ENCODE peak calls at places on chromosomes 7 and 10, in ten cellular contexts. One of them, this sample, is unnamed.

GRCh38 chr7:106183952-106184351 is 71.8 kb upstream of the SYPL1 start:
- DNase-seq in fibroblast of the aortic adventitia: no peak
- DNase-seq in testis: no peak
- DNase-seq in heart right ventricle: no peak
- DNase-seq in pancreas: no peak
- DNase-seq in iPS DF 6.9: no peak
- DNase-seq in esophagus squamous epithelium: no peak
- DNase-seq in suprapubic skin: no peak
- DNase-seq in CD8-positive, alpha-beta memory T cell: no peak
- DNase-seq in astrocyte of the spinal cord: no peak
- DNase-seq in this sample: no peak

GRCh38 chr10:24642921-24643678 is 80.6 kb downstream of the ARHGAP21 start:
- DNase-seq in fibroblast of the aortic adventitia: peak
- DNase-seq in testis: no peak
- DNase-seq in heart right ventricle: no peak
- DNase-seq in pancreas: no peak
- DNase-seq in iPS DF 6.9: peak
- DNase-seq in esophagus squamous epithelium: no peak
- DNase-seq in suprapubic skin: no peak
- DNase-seq in CD8-positive, alpha-beta memory T cell: peak
- DNase-seq in astrocyte of the spinal cord: peak
- DNase-seq in this sample: peak

GRCh38 chr10:69639291-69640195 is 9.5 kb downstream of the FAM241B start:
- DNase-seq in fibroblast of the aortic adventitia: peak
- DNase-seq in testis: peak
- DNase-seq in heart right ventricle: peak
- DNase-seq in pancreas: peak
- DNase-seq in iPS DF 6.9: peak
- DNase-seq in esophagus squamous epithelium: peak
- DNase-seq in suprapubic skin: peak
- DNase-seq in CD8-positive, alpha-beta memory T cell: peak
- DNase-seq in astrocyte of the spinal cord: peak
- DNase-seq in this sample: peak

GRCh38 chr7:32206987-32207386 is 136.8 kb upstream of the PDE1C start:
- DNase-seq in fibroblast of the aortic adventitia: peak
- DNase-seq in testis: peak
- DNase-seq in heart right ventricle: peak
- DNase-seq in pancreas: no peak
- DNase-seq in iPS DF 6.9: peak
- DNase-seq in esophagus squamous epithelium: no peak
- DNase-seq in suprapubic skin: no peak
- DNase-seq in CD8-positive, alpha-beta memory T cell: no peak
- DNase-seq in astrocyte of the spinal cord: peak
- DNase-seq in this sample: peak

GRCh38 chr10:99855479-99856071 is 73.1 kb downstream of the ABCC2 start:
- DNase-seq in fibroblast of the aortic adventitia: no peak
- DNase-seq in testis: no peak
- DNase-seq in heart right ventricle: no peak
- DNase-seq in pancreas: no peak
- DNase-seq in iPS DF 6.9: no peak
- DNase-seq in esophagus squamous epithelium: no peak
- DNase-seq in suprapubic skin: no peak
- DNase-seq in CD8-positive, alpha-beta memory T cell: no peak
- DNase-seq in astrocyte of the spinal cord: no peak
- DNase-seq in this sample: no peak

GRCh38 chr10:78412605-78413004 is 378.9 kb downstream of the RPS24 start:
- DNase-seq in fibroblast of the aortic adventitia: no peak
- DNase-seq in testis: no peak
- DNase-seq in heart right ventricle: no peak
- DNase-seq in pancreas: no peak
- DNase-seq in iPS DF 6.9: no peak
- DNase-seq in esophagus squamous epithelium: no peak
- DNase-seq in suprapubic skin: no peak
- DNase-seq in CD8-positive, alpha-beta memory T cell: no peak
- DNase-seq in astrocyte of the spinal cord: no peak
- DNase-seq in this sample: no peak

GRCh38 chr10:72796042-72796441 is 97.5 kb upstream of the OIT3 start:
- DNase-seq in fibroblast of the aortic adventitia: peak
- DNase-seq in testis: no peak
- DNase-seq in heart right ventricle: no peak
- DNase-seq in pancreas: no peak
- DNase-seq in iPS DF 6.9: no peak
- DNase-seq in esophagus squamous epithelium: no peak
- DNase-seq in suprapubic skin: no peak
- DNase-seq in CD8-positive, alpha-beta memory T cell: no peak
- DNase-seq in astrocyte of the spinal cord: peak
- DNase-seq in this sample: peak

GRCh38 chr7:20223356-20223755 is 6.2 kb upstream of the MACC1 start:
- DNase-seq in fibroblast of the aortic adventitia: no peak
- DNase-seq in testis: no peak
- DNase-seq in heart right ventricle: no peak
- DNase-seq in pancreas: no peak
- DNase-seq in iPS DF 6.9: no peak
- DNase-seq in esophagus squamous epithelium: no peak
- DNase-seq in suprapubic skin: no peak
- DNase-seq in CD8-positive, alpha-beta memory T cell: no peak
- DNase-seq in astrocyte of the spinal cord: peak
- DNase-seq in this sample: no peak

GRCh38 chr10:46294641-46295230 is 7.9 kb downstream of the ANTXRL start:
- DNase-seq in fibroblast of the aortic adventitia: no peak
- DNase-seq in testis: no peak
- DNase-seq in heart right ventricle: no peak
- DNase-seq in pancreas: peak
- DNase-seq in iPS DF 6.9: no peak
- DNase-seq in esophagus squamous epithelium: no peak
- DNase-seq in suprapubic skin: no peak
- DNase-seq in CD8-positive, alpha-beta memory T cell: no peak
- DNase-seq in astrocyte of the spinal cord: no peak
- DNase-seq in this sample: no peak

GRCh38 chr7:103989200-103989784 is at the start of gene RELN:
- DNase-seq in fibroblast of the aortic adventitia: peak
- DNase-seq in testis: peak
- DNase-seq in heart right ventricle: no peak
- DNase-seq in pancreas: no peak
- DNase-seq in iPS DF 6.9: no peak
- DNase-seq in esophagus squamous epithelium: no peak
- DNase-seq in suprapubic skin: no peak
- DNase-seq in CD8-positive, alpha-beta memory T cell: no peak
- DNase-seq in astrocyte of the spinal cord: peak
- DNase-seq in this sample: peak

GRCh38 chr7:16648551-16648950 is 2.6 kb downstream of the BZW2 start:
- DNase-seq in fibroblast of the aortic adventitia: no peak
- DNase-seq in testis: no peak
- DNase-seq in heart right ventricle: no peak
- DNase-seq in pancreas: no peak
- DNase-seq in iPS DF 6.9: no peak
- DNase-seq in esophagus squamous epithelium: no peak
- DNase-seq in suprapubic skin: no peak
- DNase-seq in CD8-positive, alpha-beta memory T cell: no peak
- DNase-seq in astrocyte of the spinal cord: no peak
- DNase-seq in this sample: no peak

GRCh38 chr7:4265056-4265455 is 417.0 kb upstream of the FOXK1 start:
- DNase-seq in fibroblast of the aortic adventitia: no peak
- DNase-seq in testis: no peak
- DNase-seq in heart right ventricle: no peak
- DNase-seq in pancreas: no peak
- DNase-seq in iPS DF 6.9: no peak
- DNase-seq in esophagus squamous epithelium: no peak
- DNase-seq in suprapubic skin: no peak
- DNase-seq in CD8-positive, alpha-beta memory T cell: no peak
- DNase-seq in astrocyte of the spinal cord: no peak
- DNase-seq in this sample: no peak

GRCh38 chr10:61937631-61938284 is 36.3 kb downstream of the ARID5B start:
- DNase-seq in fibroblast of the aortic adventitia: peak
- DNase-seq in testis: no peak
- DNase-seq in heart right ventricle: no peak
- DNase-seq in pancreas: no peak
- DNase-seq in iPS DF 6.9: no peak
- DNase-seq in esophagus squamous epithelium: no peak
- DNase-seq in suprapubic skin: no peak
- DNase-seq in CD8-positive, alpha-beta memory T cell: no peak
- DNase-seq in astrocyte of the spinal cord: peak
- DNase-seq in this sample: no peak

DNA sequence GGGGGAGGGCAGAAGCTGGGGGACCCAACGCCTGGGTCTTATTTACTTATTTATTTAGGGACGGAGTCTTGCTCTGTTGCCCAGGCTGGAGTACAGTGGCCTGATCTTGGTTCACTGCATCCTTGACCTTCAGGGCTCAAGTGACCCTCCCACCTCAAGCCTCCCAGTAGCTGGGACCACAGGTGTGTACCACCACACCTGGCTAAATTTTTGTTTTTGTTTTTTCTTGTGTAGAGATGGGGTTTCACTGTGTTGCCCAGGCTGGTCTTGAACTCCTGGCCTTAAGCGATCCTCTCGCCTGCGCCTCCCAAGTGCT is 1.7 kb upstream of the MOGAT3 start:
- DNase-seq in fibroblast of the aortic adventitia: no peak
- DNase-seq in testis: no peak
- DNase-seq in heart right ventricle: no peak
- DNase-seq in pancreas: no peak
- DNase-seq in iPS DF 6.9: no peak
- DNase-seq in esophagus squamous epithelium: no peak
- DNase-seq in suprapubic skin: no peak
- DNase-seq in CD8-positive, alpha-beta memory T cell: no peak
- DNase-seq in astrocyte of the spinal cord: no peak
- DNase-seq in this sample: no peak
- H3K4me3 ChIP-seq in fibroblast of the aortic adventitia: no peak
- H3K4me3 ChIP-seq in testis: no peak
- H3K4me3 ChIP-seq in heart right ventricle: no peak
- H3K4me3 ChIP-seq in pancreas: no peak
- H3K4me3 ChIP-seq in iPS DF 6.9: no peak
- H3K4me3 ChIP-seq in esophagus squamous epithelium: no peak
- H3K4me3 ChIP-seq in suprapubic skin: no peak
- H3K4me3 ChIP-seq in CD8-positive, alpha-beta memory T cell: no peak
- H3K4me3 ChIP-seq in astrocyte of the spinal cord: no peak
- H3K4me3 ChIP-seq in this sample: no peak

GRCh38 chr10:12473491-12473890 is 124.1 kb downstream of the CAMK1D start:
- DNase-seq in fibroblast of the aortic adventitia: no peak
- DNase-seq in testis: no peak
- DNase-seq in heart right ventricle: no peak
- DNase-seq in pancreas: peak
- DNase-seq in iPS DF 6.9: no peak
- DNase-seq in esophagus squamous epithelium: no peak
- DNase-seq in suprapubic skin: peak
- DNase-seq in CD8-positive, alpha-beta memory T cell: no peak
- DNase-seq in astrocyte of the spinal cord: no peak
- DNase-seq in this sample: no peak
- H3K4me3 ChIP-seq in fibroblast of the aortic adventitia: no peak
- H3K4me3 ChIP-seq in testis: no peak
- H3K4me3 ChIP-seq in heart right ventricle: no peak
- H3K4me3 ChIP-seq in pancreas: no peak
- H3K4me3 ChIP-seq in iPS DF 6.9: no peak
- H3K4me3 ChIP-seq in esophagus squamous epithelium: no peak
- H3K4me3 ChIP-seq in suprapubic skin: no peak
- H3K4me3 ChIP-seq in CD8-positive, alpha-beta memory T cell: no peak
- H3K4me3 ChIP-seq in astrocyte of the spinal cord: no peak
- H3K4me3 ChIP-seq in this sample: no peak

GRCh38 chr10:76309744-76310441 is 878.5 kb downstream of the LRMDA start:
- DNase-seq in fibroblast of the aortic adventitia: peak
- DNase-seq in testis: no peak
- DNase-seq in heart right ventricle: no peak
- DNase-seq in pancreas: no peak
- DNase-seq in iPS DF 6.9: no peak
- DNase-seq in esophagus squamous epithelium: no peak
- DNase-seq in suprapubic skin: no peak
- DNase-seq in CD8-positive, alpha-beta memory T cell: no peak
- DNase-seq in astrocyte of the spinal cord: peak
- DNase-seq in this sample: no peak

GRCh38 chr10:76308946-76309529 is 877.6 kb downstream of the LRMDA start:
- DNase-seq in fibroblast of the aortic adventitia: peak
- DNase-seq in testis: no peak
- DNase-seq in heart right ventricle: no peak
- DNase-seq in pancreas: no peak
- DNase-seq in iPS DF 6.9: no peak
- DNase-seq in esophagus squamous epithelium: no peak
- DNase-seq in suprapubic skin: no peak
- DNase-seq in CD8-positive, alpha-beta memory T cell: no peak
- DNase-seq in astrocyte of the spinal cord: no peak
- DNase-seq in this sample: no peak

GRCh38 chr10:76303682-76304316 is 872.4 kb downstream of the LRMDA start:
- DNase-seq in fibroblast of the aortic adventitia: peak
- DNase-seq in testis: peak
- DNase-seq in heart right ventricle: peak
- DNase-seq in pancreas: peak
- DNase-seq in iPS DF 6.9: peak
- DNase-seq in esophagus squamous epithelium: no peak
- DNase-seq in suprapubic skin: no peak
- DNase-seq in CD8-positive, alpha-beta memory T cell: no peak
- DNase-seq in astrocyte of the spinal cord: peak
- DNase-seq in this sample: peak

GRCh38 chr10:76305930-76306612 is 874.6 kb downstream of the LRMDA start:
- DNase-seq in fibroblast of the aortic adventitia: no peak
- DNase-seq in testis: no peak
- DNase-seq in heart right ventricle: no peak
- DNase-seq in pancreas: no peak
- DNase-seq in iPS DF 6.9: no peak
- DNase-seq in esophagus squamous epithelium: no peak
- DNase-seq in suprapubic skin: no peak
- DNase-seq in CD8-positive, alpha-beta memory T cell: no peak
- DNase-seq in astrocyte of the spinal cord: no peak
- DNase-seq in this sample: no peak

DNA sequence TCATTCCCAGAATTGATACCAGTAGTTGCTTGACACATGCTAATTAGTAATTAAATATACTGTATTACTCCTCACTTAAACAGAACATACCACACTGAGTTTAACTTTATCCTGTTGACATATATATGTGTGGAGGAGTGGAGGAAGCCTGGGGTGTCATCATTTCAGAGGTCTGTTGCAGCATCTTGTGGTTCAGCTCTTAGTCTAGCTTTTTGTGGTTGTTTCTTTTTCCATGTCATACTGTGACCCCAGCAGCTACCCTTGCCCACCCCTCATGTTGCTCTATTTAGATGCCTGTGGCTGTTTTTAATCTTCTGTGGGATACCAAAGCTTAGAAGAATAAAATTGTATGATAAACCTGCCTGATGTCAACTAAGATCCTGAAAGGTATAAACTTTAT is 875.4 kb downstream of the LRMDA start:
- DNase-seq in fibroblast of the aortic adventitia: no peak
- DNase-seq in testis: no peak
- DNase-seq in heart right ventricle: no peak
- DNase-seq in pancreas: no peak
- DNase-seq in iPS DF 6.9: no peak
- DNase-seq in esophagus squamous epithelium: no peak
- DNase-seq in suprapubic skin: no peak
- DNase-seq in CD8-positive, alpha-beta memory T cell: no peak
- DNase-seq in astrocyte of the spinal cord: peak
- DNase-seq in this sample: no peak
- H3K4me3 ChIP-seq in fibroblast of the aortic adventitia: no peak
- H3K4me3 ChIP-seq in testis: no peak
- H3K4me3 ChIP-seq in heart right ventricle: no peak
- H3K4me3 ChIP-seq in pancreas: no peak
- H3K4me3 ChIP-seq in iPS DF 6.9: no peak
- H3K4me3 ChIP-seq in esophagus squamous epithelium: no peak
- H3K4me3 ChIP-seq in suprapubic skin: no peak
- H3K4me3 ChIP-seq in CD8-positive, alpha-beta memory T cell: no peak
- H3K4me3 ChIP-seq in astrocyte of the spinal cord: no peak
- H3K4me3 ChIP-seq in this sample: no peak

GRCh38 chr7:27145167-27145883 is 1.8 kb upstream of the HOXA5 start:
- DNase-seq in fibroblast of the aortic adventitia: no peak
- DNase-seq in testis: peak
- DNase-seq in heart right ventricle: no peak
- DNase-seq in pancreas: no peak
- DNase-seq in iPS DF 6.9: no peak
- DNase-seq in esophagus squamous epithelium: no peak
- DNase-seq in suprapubic skin: peak
- DNase-seq in CD8-positive, alpha-beta memory T cell: no peak
- DNase-seq in astrocyte of the spinal cord: no peak
- DNase-seq in this sample: no peak
- H3K4me3 ChIP-seq in fibroblast of the aortic adventitia: no peak
- H3K4me3 ChIP-seq in testis: peak
- H3K4me3 ChIP-seq in heart right ventricle: no peak
- H3K4me3 ChIP-seq in pancreas: no peak
- H3K4me3 ChIP-seq in iPS DF 6.9: no peak
- H3K4me3 ChIP-seq in esophagus squamous epithelium: peak
- H3K4me3 ChIP-seq in suprapubic skin: peak
- H3K4me3 ChIP-seq in CD8-positive, alpha-beta memory T cell: no peak
- H3K4me3 ChIP-seq in astrocyte of the spinal cord: peak
- H3K4me3 ChIP-seq in this sample: no peak